ENCODE peak calls at places on chromosome 7, in four cellular contexts. P is HL-60, H is K562, O is GM12878. J is an unnamed sample.

GRCh38 chr7:98240961-98241673 is 10.9 kb downstream of the TECPR1 start:
- DNase-seq in P (peak), O (no peak), H (peak), J (peak)

GRCh38 chr7:105257338-105257737 is 131.4 kb downstream of the SRPK2 start:
- DNase-seq in H (peak), P (no peak), O (no peak), J (no peak)

GRCh38 chr7:152025077-152025936 is at the start of gene GALNT11:
- DNase-seq in P (peak), H (peak), O (no peak), J (peak)

GRCh38 chr7:106858618-106859532 is 6.2 kb upstream of the PIK3CG start:
- DNase-seq in P (peak), O (no peak), H (peak), J (no peak)

GRCh38 chr7:99365318-99366141 is 9.0 kb upstream of the ARPC1B start:
- DNase-seq in O (no peak), P (peak), H (peak), J (peak)

GRCh38 chr7:45702751-45703150 is 128.6 kb downstream of the ADCY1 start:
- DNase-seq in O (no peak), H (no peak), P (no peak), J (no peak)

GRCh38 chr7:84231157-84231556 is 36.6 kb upstream of the SEMA3A start:
- DNase-seq in O (no peak), H (no peak), P (no peak), J (no peak)

GRCh38 chr7:101947899-101948298 is 130.5 kb downstream of the CUX1 start:
- DNase-seq in P (no peak), H (peak), O (no peak), J (no peak)

GRCh38 chr7:92255308-92255707 is 9.5 kb downstream of the ANKIB1 start:
- DNase-seq in H (peak), P (no peak), O (no peak), J (no peak)

GRCh38 chr7:100515072-100515532 is 23.9 kb upstream of the AGFG2 start:
- DNase-seq in H (no peak), O (no peak), P (no peak), J (no peak)
- TF ChIP-seq SPI1 in H (no peak), O (no peak), P (no peak), J (no peak)

GRCh38 chr7:560966-561630 is 41.5 kb upstream of the PDGFA start:
- DNase-seq in H (no peak), O (no peak), P (no peak), J (no peak)

GRCh38 chr7:562394-562675 is 42.7 kb upstream of the PDGFA start:
- DNase-seq in H (no peak), P (no peak), O (no peak), J (no peak)

GRCh38 chr7:562789-563628 is 43.4 kb upstream of the PDGFA start:
- DNase-seq in P (no peak), O (no peak), H (no peak), J (no peak)

GRCh38 chr7:563629-564170 is 44.1 kb upstream of the PDGFA start:
- DNase-seq in O (no peak), H (no peak), P (no peak), J (no peak)

GRCh38 chr7:561631-562393 is 42.2 kb upstream of the PDGFA start:
- DNase-seq in O (no peak), H (no peak), P (no peak), J (no peak)
- TF ChIP-seq SPI1 in O (no peak), H (no peak), P (no peak), J (no peak)

DNA sequence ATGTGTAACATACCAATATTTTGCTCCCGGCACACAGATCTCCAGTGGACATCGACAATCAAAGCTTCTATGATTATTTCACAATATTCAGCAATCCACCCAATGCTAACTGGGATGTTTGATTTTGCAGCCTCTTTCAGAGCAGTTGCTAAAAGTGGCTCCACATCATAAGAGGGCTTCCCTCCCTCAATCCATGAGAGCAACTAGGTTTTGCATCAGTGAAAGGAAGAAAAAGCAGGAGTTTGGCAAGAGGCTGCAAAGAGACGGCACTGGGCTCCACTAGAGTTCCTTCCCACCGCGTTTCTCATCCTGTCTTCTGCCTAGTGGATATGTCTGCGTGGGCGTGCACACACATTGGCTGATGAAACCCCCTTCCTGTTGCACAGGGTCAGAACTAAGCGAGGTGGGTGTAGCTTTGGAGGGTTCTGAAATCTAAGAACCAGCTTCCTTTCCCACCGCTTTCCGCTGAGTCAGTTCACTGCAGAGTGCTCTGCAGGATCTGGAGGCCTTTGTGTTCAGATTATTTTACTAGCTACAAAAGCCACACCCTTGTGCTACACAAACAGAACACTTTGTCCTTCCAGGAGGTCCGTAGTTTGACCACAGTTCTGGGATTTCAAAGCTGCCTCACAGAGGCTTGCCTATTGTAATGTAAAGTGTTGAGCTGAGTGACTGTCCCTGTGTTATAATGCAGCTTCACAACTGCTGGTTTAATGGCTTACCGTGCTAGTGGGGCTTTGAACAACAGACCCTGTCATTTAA is 28.1 kb downstream of the ARL4A start:
- DNase-seq in O (no peak), H (peak), P (peak), J (no peak)
- TF ChIP-seq SPI1 in O (no peak), H (peak), P (no peak), J (no peak)

DNA sequence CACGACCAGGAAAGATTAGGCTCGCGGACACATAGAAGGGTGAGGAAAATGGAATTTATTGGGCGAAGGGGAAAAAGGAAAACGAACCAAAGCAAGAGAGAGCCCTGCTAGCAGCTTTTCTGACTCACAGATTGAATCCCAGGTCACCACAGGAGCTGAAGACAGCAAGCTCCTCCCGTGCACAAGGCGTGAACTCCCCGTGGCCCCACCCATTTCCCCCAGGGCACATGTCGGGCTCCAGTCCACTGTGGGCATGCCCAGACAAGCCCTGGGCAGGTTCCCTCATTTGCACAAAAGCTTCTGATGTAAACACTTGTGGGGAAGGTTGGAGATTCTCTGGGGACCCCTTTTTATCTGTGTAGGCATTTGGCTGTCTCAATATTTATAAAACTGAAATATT is 582.4 kb downstream of the SUGCT start:
- DNase-seq in O (no peak), H (peak), P (no peak), J (no peak)
- TF ChIP-seq SPI1 in O (no peak), H (no peak), P (no peak), J (no peak)

J was measured in GM12891.